ENCODE peak calls at places on chromosomes 3 and 15, in ten cellular contexts. K, T, X, F, G, M, B, N, H and Z are unnamed samples. For H3K27me3 and H3K9me3, the result is how much of the 10 kb centered on the place peaks cover.

GRCh38 chr15:37135225-37135624 is 34.9 kb upstream of the MEIS2 start:
- DNase-seq in K (peak), T (no peak), X (no peak), F (no peak), G (no peak), M (no peak), B (no peak), N (peak), H (no peak), Z (peak)

GRCh38 chr15:50028323-50028722 is 90.7 kb downstream of the ATP8B4 start:
- DNase-seq in K (no peak), T (no peak), X (no peak), F (no peak), G (no peak), M (no peak), B (no peak), N (no peak), H (no peak), Z (no peak)

GRCh38 chr3:121781611-121782010 is 32.1 kb upstream of the GOLGB1 start:
- DNase-seq in K (no peak), T (no peak), X (no peak), F (no peak), G (no peak), M (no peak), B (no peak), N (no peak), H (no peak), Z (no peak)

GRCh38 chr3:125194849-125195601 is 17.5 kb downstream of the SLC12A8 start:
- DNase-seq in K (no peak), T (no peak), X (peak), F (no peak), G (no peak), M (no peak), B (no peak), N (no peak), H (no peak), Z (no peak)

GRCh38 chr3:133949438-133949837 is 53.8 kb upstream of the RAB6B start:
- DNase-seq in K (no peak), T (no peak), X (no peak), F (no peak), G (no peak), M (no peak), B (no peak), N (peak), H (no peak), Z (no peak)

GRCh38 chr15:43436395-43436794 is 56.6 kb downstream of the TP53BP1 start:
- DNase-seq in K (no peak), T (no peak), X (no peak), F (no peak), G (no peak), M (no peak), B (no peak), N (no peak), H (no peak), Z (no peak)

GRCh38 chr3:63818282-63819150 is 583 bp upstream of the C3orf49 start:
- DNase-seq in K (peak), T (peak), X (peak), F (peak), G (peak), M (peak), B (peak), N (peak), H (peak), Z (peak)

GRCh38 chr3:141243295-141243707 is 11.7 kb downstream of the PXYLP1 start:
- DNase-seq in K (peak), T (no peak), X (no peak), F (no peak), G (peak), M (no peak), B (no peak), N (no peak), H (peak), Z (no peak)

GRCh38 chr15:96331942-96332853 is 1.7 kb downstream of the NR2F2 start:
- DNase-seq in K (peak), T (no peak), X (no peak), F (peak), G (no peak), M (peak), B (no peak), N (peak), H (no peak), Z (peak)

GRCh38 chr3:177201707-177202397 is 4.6 kb upstream of the TBL1XR1 start:
- DNase-seq in K (no peak), T (no peak), X (no peak), F (no peak), G (peak), M (no peak), B (no peak), N (no peak), H (peak), Z (no peak)

GRCh38 chr3:64539451-64540196 is 148.2 kb downstream of the ADAMTS9 start:
- DNase-seq in K (no peak), T (peak), X (no peak), F (no peak), G (no peak), M (no peak), B (no peak), N (no peak), H (no peak), Z (no peak)

GRCh38 chr3:137764001-137764433 is at the start of gene SOX14:
- DNase-seq in K (no peak), T (no peak), X (no peak), F (no peak), G (no peak), M (peak), B (no peak), N (peak), H (no peak), Z (peak)

GRCh38 chr3:137764563-137765309 is 621 bp downstream of the SOX14 start:
- DNase-seq in K (no peak), T (no peak), X (no peak), F (no peak), G (no peak), M (no peak), B (no peak), N (peak), H (no peak), Z (no peak)

GRCh38 chr3:137763594-137763938 is 549 bp upstream of the SOX14 start:
- DNase-seq in K (no peak), T (no peak), X (no peak), F (no peak), G (no peak), M (no peak), B (no peak), N (peak), H (no peak), Z (no peak)

GRCh38 chr3:137766069-137766960 is 2.2 kb downstream of the SOX14 start:
- DNase-seq in K (no peak), T (no peak), X (no peak), F (no peak), G (no peak), M (no peak), B (no peak), N (peak), H (no peak), Z (no peak)

DNA sequence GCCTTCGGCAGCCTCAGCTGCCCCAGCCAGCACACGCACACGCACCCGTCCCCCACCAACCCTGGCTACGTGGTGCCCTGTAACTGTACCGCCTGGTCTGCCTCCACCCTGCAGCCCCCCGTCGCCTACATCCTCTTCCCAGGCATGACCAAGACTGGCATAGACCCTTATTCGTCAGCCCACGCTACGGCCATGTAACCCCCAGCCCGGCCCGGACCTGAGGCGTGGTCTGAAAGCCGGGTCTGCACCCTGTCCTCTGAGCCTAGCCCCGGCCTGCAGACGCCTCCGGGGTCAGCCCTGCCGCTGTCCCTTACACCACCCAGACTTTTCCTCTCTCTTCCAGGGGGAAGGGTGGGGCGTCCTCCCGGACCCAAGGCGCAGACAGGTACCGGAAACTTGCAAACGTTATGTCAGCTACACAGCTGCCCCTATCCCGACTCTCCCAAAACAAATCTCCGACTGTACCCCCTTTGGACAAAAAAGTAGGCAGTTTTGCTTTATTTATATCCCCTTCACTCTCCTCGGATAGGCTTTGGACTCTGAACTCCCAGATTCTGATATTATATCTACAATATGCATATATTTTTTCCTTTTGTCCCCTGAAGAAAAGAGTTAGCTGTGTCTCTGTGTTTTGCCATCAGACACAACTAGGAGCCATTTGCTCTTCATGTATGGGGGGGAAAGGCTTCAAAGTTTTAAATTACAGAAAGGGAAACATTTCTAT is 1.4 kb downstream of the SOX14 start:
- DNase-seq in K (no peak), T (no peak), X (no peak), F (no peak), G (no peak), M (no peak), B (no peak), N (peak), H (no peak), Z (no peak)
- H3K27me3 ChIP-seq in K (half or more), T (under half), X (half or more), F (half or more), G (under half), M (under half), B (half or more), N (half or more), H (under half), Z (under half)

DNA sequence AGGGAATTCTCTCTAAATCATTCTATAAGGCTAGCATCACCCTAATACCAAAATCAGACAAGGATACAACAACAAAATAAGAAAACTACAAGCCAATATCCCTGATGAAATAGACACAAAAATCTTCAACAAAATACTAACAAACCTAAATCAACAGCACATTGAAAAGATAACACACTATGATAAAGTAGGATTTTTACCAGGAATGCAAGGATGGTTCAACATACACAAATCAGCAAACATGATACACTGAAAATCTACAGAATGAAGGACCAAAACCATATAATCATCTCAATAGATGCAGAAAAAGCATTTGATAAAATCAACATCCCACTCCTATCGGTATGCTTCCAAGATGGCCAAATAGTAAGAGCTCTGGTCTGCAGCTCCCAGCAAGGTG is 39.5 kb downstream of the ALDH1A2 start:
- DNase-seq in K (no peak), T (no peak), X (no peak), F (no peak), G (no peak), M (no peak), B (no peak), N (no peak), H (no peak), Z (no peak)
- H3K9me3 ChIP-seq in K (under half), T (under half), X (under half), F (under half), G (under half), M (under half), B (under half), N (under half), H (under half), Z (under half)

DNA sequence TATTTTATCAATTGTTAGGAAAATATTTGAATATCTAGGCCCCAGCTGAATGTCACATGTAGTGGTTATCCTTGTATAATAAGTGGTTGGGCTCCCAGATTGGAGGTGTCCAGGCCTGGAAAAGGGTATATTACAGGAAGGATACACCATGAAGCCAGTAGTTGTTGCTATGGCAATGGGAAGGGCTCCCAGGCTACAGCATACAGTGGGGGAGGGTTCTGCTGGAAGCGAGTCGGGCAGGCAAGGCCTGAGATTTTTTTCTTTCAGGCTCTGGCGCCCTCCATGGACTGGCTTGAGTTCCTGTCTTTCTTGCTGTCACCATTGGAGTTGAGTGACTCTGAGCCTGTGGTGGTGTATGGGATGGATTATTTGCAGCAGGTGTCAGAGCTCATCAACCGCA is 8.9 kb downstream of the ECE2 start:
- DNase-seq in K (peak), T (no peak), X (no peak), F (peak), G (no peak), M (peak), B (peak), N (peak), H (no peak), Z (peak)
- H3K27me3 ChIP-seq in K (half or more), T (under half), X (under half), F (under half), G (under half), M (under half), B (under half), N (under half), H (under half), Z (under half)

DNA sequence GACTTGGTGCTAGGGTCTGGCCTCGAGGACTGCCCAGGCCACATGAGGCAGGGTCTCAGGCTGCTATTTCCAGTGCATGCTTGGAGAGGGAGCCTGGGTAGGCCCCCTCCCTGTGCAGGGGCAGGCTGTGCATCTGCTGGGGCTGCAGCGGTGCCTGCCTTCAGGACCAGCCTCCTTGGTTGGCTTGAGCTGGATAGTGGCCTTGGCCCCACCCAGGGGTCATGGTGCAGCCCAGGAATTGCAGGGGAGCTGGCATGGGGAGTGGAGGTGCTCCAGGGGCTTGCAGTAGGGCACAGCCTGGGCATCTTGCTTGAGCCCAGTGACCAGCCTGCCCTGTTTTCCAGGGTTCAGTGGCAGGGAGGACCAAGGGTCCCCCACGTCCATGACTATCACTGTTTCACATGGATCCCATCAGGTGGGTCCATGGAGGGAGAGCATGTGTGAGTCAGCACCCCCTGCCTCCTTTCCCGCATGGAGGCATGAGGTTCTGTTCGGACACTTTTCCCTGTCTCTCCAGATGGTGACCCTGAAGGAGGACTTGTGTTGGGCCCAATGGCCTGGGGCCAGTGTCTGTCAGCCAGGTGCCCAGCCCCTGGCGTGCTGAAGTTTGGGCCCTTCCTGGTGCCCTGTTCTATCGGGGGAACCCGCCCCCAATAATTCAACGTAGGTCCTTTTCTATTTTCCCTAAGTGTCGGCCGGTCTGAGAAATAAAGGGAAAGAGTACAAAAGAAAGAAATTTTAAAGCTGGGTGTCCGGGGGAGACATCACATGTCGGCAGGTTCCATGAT is 218.6 kb downstream of the SNRPN start:
- DNase-seq in K (no peak), T (peak), X (no peak), F (no peak), G (peak), M (peak), B (no peak), N (peak), H (no peak), Z (no peak)
- H3K9me3 ChIP-seq in K (under half), T (under half), X (under half), F (under half), G (under half), M (under half), B (under half), N (half or more), H (under half), Z (half or more)

GRCh38 chr3:46463868-46464241 is 850 bp downstream of the LTF start:
- DNase-seq in K (no peak), T (no peak), X (no peak), F (no peak), G (peak), M (no peak), B (no peak), N (peak), H (no peak), Z (no peak)

GRCh38 chr3:46463120-46463867 is 1.4 kb downstream of the LTF start:
- DNase-seq in K (no peak), T (peak), X (no peak), F (peak), G (peak), M (no peak), B (no peak), N (peak), H (no peak), Z (no peak)

GRCh38 chr3:46456118-46456517 is 8.6 kb downstream of the LTF start:
- DNase-seq in K (no peak), T (no peak), X (no peak), F (no peak), G (no peak), M (no peak), B (no peak), N (peak), H (no peak), Z (no peak)

GRCh38 chr3:46461971-46462910 is 2.5 kb downstream of the LTF start:
- DNase-seq in K (peak), T (no peak), X (peak), F (no peak), G (peak), M (no peak), B (no peak), N (peak), H (no peak), Z (no peak)

GRCh38 chr3:46460051-46460450 is 4.7 kb downstream of the LTF start:
- DNase-seq in K (no peak), T (no peak), X (no peak), F (no peak), G (no peak), M (no peak), B (no peak), N (peak), H (no peak), Z (no peak)
- H3K27me3 ChIP-seq in K (half or more), T (under half), X (under half), F (under half), G (under half), M (under half), B (under half), N (under half), H (under half), Z (under half)

DNA sequence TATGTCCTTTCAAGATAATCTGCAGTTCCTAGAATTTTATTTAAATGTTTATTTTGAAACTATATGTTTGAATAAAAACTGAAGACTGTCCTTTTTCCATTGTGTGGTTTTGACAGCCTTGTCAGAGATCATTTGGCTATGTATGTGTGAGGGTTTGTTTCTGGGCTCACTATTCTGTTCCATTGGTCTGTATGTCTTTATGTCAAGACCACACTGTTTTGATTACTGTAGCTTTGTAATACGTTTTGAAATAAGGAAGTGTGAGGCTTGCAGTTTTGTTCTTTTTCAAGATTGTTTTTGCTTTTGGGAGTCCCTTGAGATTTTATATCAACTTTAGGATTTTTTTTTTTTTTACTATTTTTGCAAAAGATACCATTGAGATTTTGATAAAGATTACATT is 42.0 kb downstream of the PIAS1 start:
- DNase-seq in K (no peak), T (no peak), X (no peak), F (no peak), G (no peak), M (no peak), B (no peak), N (no peak), H (no peak), Z (no peak)
- H3K9me3 ChIP-seq in K (under half), T (under half), X (under half), F (under half), G (under half), M (under half), B (under half), N (under half), H (under half), Z (under half)

DNA sequence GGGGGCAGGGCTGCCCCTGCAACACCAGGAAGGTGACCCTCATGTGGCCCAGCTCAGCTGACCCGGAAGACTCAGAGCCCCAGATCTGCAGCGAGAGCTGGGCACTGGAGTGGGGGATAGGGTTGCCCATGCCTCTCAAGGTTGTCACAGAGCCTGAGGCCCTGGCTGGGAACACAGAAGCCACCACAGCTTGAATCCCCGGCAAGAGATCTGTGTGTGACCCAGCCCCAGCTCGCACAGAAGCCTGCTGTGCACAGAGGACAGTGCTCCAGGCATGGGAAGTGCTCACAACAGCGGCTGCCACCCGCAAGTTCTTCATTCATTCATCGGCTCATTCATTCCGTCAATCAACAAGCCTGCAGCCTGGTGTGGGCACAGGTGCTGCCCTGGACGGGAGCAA is 36.4 kb downstream of the DNAJB8 start:
- DNase-seq in K (no peak), T (no peak), X (no peak), F (no peak), G (no peak), M (no peak), B (no peak), N (no peak), H (no peak), Z (no peak)
- H3K27me3 ChIP-seq in K (under half), T (under half), X (under half), F (under half), G (under half), M (under half), B (under half), N (under half), H (under half), Z (under half)

DNA sequence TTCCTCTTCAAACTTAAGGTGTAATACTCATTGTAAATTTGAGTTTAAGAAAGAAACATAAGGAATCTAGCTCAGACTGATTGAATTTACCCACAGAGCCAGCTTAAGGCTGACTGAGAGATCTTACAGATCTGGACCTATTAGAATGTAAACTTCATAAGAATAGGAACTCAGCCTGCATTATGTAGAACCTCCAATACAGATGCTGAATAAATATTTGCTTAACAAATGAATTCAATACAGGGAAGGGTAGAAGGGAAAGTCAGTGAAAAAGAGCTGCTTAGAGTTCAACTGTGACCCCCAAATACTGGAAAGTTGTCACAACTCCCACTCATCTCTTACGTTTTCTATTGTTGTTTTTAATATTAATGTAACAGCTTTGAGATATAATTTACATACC is 11.5 kb downstream of the KPNA4 start:
- DNase-seq in K (no peak), T (no peak), X (no peak), F (no peak), G (no peak), M (no peak), B (no peak), N (no peak), H (no peak), Z (no peak)
- H3K9me3 ChIP-seq in K (under half), T (under half), X (under half), F (under half), G (under half), M (under half), B (under half), N (under half), H (under half), Z (under half)

GRCh38 chr15:79282371-79283251 is at the start of gene ANKRD34C:
- DNase-seq in K (no peak), T (no peak), X (no peak), F (no peak), G (no peak), M (peak), B (no peak), N (peak), H (no peak), Z (no peak)

GRCh38 chr15:79283252-79284048 is 928 bp downstream of the ANKRD34C start:
- DNase-seq in K (peak), T (no peak), X (no peak), F (peak), G (no peak), M (peak), B (peak), N (peak), H (no peak), Z (no peak)
- H3K27me3 ChIP-seq in K (under half), T (under half), X (under half), F (under half), G (under half), M (under half), B (half or more), N (under half), H (under half), Z (under half)